ENCODE peak calls at places on chromosomes 6 and 20, in six cellular contexts. H is heart left ventricle, U is esophagus squamous epithelium, A is left ventricle myocardium inferior, R is AG04449, G is fibroblast of pulmonary artery. Z is an unnamed sample.

GRCh38 chr20:37343212-37343993 is 2.5 kb upstream of the SRC start:
- DNase-seq in U (no peak), H (no peak), G (no peak), A (no peak), R (no peak), Z (no peak)

GRCh38 chr20:17682889-17683198 is 802 bp upstream of the RRBP1 start:
- DNase-seq in R (no peak), A (no peak), H (no peak), G (no peak), U (no peak), Z (no peak)

GRCh38 chr6:35142578-35142977 is 1.4 kb upstream of the TCP11 start:
- DNase-seq in H (no peak), R (peak), G (no peak), A (no peak), U (no peak), Z (no peak)

GRCh38 chr20:57507477-57507876 is 17.5 kb downstream of the CTCFL start:
- DNase-seq in H (no peak), G (no peak), A (no peak), R (no peak), U (no peak), Z (no peak)

GRCh38 chr6:139764498-139764986 is 390.1 kb upstream of the CITED2 start:
- DNase-seq in U (no peak), G (peak), H (peak), A (no peak), R (peak), Z (peak)

GRCh38 chr6:15207923-15208322 is 37.9 kb upstream of the JARID2 start:
- DNase-seq in H (no peak), R (no peak), A (no peak), G (peak), U (no peak), Z (peak)

GRCh38 chr20:17856837-17857605 is 111.6 kb downstream of the SNX5 start:
- DNase-seq in R (no peak), U (no peak), H (no peak), G (no peak), A (no peak), Z (no peak)

GRCh38 chr6:35302604-35303218 is 5.1 kb downstream of the DEF6 start:
- DNase-seq in A (peak), G (peak), H (peak), R (no peak), U (peak), Z (no peak)

GRCh38 chr6:75852721-75853120 is 103.7 kb downstream of the MYO6 start:
- DNase-seq in A (no peak), H (no peak), G (peak), R (no peak), U (no peak), Z (peak)

GRCh38 chr6:32666420-32667300 is at the start of gene HLA-DQB1:
- DNase-seq in U (no peak), R (no peak), H (peak), G (peak), A (no peak), Z (peak)

GRCh38 chr20:47360489-47361267 is 4.2 kb upstream of the ZMYND8 start:
- DNase-seq in A (peak), G (peak), U (peak), R (no peak), H (peak), Z (no peak)

GRCh38 chr20:50625986-50626677 is 65.2 kb downstream of the RIPOR3 start:
- DNase-seq in U (no peak), G (peak), H (peak), R (no peak), A (peak), Z (no peak)

GRCh38 chr20:62962891-62963613 is 10.5 kb downstream of the SLC17A9 start:
- DNase-seq in A (no peak), G (no peak), U (no peak), H (no peak), R (no peak), Z (no peak)

GRCh38 chr20:62961799-62962198 is 9.3 kb downstream of the SLC17A9 start:
- DNase-seq in U (no peak), R (no peak), G (no peak), H (no peak), A (no peak), Z (no peak)

GRCh38 chr20:62959998-62960436 is 7.5 kb downstream of the SLC17A9 start:
- DNase-seq in U (no peak), G (no peak), H (no peak), A (no peak), R (no peak), Z (no peak)

GRCh38 chr20:62962221-62962879 is 9.8 kb downstream of the SLC17A9 start:
- DNase-seq in G (no peak), A (no peak), R (no peak), U (no peak), H (no peak), Z (no peak)

DNA sequence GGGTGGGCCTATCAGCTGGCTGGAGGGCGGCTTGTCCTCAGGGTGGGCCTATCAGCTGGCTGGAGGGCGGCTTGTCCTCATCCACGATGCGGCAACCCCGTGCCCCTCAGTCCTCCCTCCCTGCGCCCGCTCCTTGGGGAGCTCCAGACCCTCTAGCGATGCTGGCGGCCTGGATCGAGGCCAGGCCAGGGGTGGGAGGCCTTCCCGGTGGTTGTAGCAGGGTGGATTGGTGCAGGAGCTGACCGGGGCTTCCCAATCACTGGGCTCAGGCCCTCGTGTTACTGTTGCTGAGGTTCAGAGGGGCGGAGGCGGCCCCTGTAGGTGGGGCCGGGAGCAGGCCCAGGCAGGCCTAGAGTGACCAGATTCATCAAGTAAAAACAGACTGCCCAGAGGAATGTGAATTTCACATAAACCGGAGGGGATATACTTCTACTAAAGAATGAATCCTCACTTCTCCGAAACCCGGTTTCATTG is 8.8 kb downstream of the SLC17A9 start:
- DNase-seq in G (no peak), R (no peak), U (no peak), H (no peak), A (no peak), Z (no peak)
- TF ChIP-seq CTCF in G (no peak), R (no peak), U (no peak), H (no peak), A (no peak), Z (no peak)

DNA sequence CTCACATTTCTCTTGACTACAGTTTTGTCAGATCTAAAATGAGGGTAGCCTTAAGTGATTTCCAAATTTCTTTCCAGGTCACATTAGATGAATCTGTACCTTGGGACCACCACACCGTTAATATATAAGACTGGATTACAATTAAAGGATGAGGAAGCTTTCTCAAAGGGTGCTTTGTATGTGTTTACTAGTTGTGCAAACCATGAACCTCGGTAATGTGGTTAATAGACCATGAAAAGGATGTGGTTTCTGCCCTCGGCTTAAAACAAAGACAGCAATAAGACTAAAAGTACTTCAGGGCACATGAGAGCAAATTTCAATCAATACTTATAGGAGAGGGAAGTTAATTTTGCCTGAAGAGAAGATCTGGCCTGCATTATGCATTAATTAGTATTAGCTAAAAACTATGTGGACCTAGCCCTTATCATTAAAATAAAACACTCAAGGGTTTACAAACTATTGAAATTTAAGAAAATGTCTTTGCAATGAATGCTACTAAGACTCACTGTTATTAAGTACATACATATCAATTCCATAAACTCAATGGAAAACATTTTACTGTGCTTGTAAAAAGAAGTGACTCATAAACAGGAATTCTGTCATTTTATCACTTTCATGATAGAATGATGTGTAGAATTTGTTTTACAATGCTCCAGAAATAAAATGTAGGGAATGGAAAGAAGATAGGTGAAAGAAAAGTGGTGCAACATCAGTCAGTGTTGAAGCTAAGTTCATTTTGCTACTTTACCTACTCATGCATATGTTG is 936 bp upstream of the TMX4 start:
- DNase-seq in A (no peak), R (no peak), H (no peak), U (no peak), G (no peak), Z (no peak)
- H3K4me3 ChIP-seq in A (peak), R (no peak), H (no peak), U (peak), G (no peak), Z (no peak)

GRCh38 chr6:7900621-7901020 is 10.0 kb downstream of the TXNDC5 start:
- DNase-seq in R (no peak), H (no peak), G (no peak), U (no peak), A (no peak), Z (no peak)

GRCh38 chr6:7899889-7900213 is 10.7 kb downstream of the TXNDC5 start:
- DNase-seq in R (no peak), H (no peak), A (no peak), U (no peak), G (no peak), Z (no peak)

GRCh38 chr6:7901056-7901455 is 9.5 kb downstream of the TXNDC5 start:
- DNase-seq in U (no peak), H (no peak), G (no peak), A (no peak), R (no peak), Z (no peak)

GRCh38 chr6:7897461-7898192 is 13.0 kb downstream of the TXNDC5 start:
- DNase-seq in R (no peak), A (no peak), G (no peak), U (no peak), H (no peak), Z (no peak)

DNA sequence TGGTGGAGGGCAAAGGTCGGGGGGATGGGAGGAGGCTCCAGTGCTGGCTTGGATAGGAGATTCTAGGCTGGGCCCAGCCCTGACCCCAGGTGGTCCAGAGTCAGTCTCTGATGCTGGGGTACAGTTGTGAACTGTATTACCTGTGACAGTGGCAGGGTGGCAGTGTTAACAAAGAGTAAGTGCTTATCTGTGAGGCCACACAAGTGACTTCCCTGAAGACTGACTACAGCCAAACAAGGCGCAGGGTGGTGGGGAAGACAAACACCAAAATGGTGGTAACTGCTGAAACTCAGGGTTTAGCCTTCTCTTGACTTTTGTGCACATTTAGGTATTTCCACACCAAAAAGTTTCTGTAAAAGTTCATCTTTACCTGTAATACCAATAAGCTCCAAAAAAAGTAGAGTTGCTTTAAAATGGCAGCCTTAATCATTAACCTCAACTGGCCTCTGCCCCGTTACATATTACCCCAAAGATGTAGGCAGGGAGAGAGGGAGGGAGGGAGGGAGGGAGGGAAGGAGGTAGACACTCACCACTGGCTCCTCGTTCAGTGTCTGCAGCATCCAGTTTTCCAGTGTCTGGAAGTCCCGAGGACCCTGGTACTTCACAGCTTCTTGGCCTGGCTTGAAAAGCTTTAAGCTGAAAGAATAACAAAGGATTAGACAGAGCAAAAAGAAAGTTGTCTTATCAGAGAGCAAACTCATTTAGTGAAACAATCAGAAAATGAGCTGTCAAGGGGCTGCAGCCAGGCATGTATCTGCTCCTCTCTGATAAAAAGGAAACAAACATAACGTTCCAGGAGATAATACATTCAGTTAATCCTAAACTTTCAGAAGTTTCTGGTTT is 11.3 kb downstream of the TXNDC5 start:
- DNase-seq in A (no peak), H (no peak), G (no peak), R (no peak), U (no peak), Z (no peak)
- TF ChIP-seq CTCF in A (peak), H (no peak), G (peak), R (no peak), U (no peak), Z (peak)

GRCh38 chr6:24708612-24709011 is 10.3 kb downstream of the C6orf62 start:
- DNase-seq in G (no peak), U (no peak), A (no peak), R (no peak), H (no peak), Z (no peak)

GRCh38 chr6:24709014-24709711 is 9.8 kb downstream of the C6orf62 start:
- DNase-seq in R (no peak), U (no peak), A (no peak), H (no peak), G (no peak), Z (no peak)

DNA sequence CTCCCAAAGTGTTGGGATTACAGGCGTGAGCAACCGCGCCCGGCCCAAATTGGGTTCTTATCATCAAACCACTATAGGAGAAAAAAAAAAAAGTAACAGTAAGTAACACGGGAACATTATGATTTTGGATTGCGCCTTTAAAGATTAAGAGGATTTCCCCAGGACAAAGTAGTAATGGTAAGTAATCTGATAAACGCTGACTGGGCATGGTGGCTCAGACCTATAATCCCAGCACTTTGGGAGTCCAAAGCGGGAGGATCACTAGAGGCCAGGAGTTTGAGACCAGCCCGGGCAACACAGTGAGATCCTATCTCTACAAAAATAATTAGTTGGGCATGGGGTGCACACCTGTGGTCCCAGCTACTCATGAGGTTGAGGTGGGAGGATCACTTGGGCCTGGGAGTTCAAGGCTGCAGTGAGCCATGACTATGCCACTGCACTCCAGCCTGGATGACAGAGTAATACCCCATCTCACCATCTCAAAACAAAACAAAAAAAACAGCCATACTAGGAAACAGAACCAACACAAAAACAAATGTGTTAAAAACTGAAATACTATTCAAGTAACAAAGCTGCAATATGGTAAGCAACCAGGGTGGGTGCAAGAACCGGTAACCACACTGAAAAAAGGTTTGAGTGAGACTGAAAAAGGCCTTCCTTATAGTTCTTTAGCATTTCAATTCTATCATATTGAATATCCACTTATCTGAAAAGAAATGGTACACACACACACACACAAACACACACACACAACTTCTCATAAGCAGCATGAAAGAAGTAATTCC is 8.2 kb downstream of the C6orf62 start:
- DNase-seq in H (no peak), R (no peak), A (no peak), G (no peak), U (no peak), Z (no peak)
- H3K4me3 ChIP-seq in H (no peak), R (no peak), A (no peak), G (no peak), U (no peak), Z (no peak)

DNA sequence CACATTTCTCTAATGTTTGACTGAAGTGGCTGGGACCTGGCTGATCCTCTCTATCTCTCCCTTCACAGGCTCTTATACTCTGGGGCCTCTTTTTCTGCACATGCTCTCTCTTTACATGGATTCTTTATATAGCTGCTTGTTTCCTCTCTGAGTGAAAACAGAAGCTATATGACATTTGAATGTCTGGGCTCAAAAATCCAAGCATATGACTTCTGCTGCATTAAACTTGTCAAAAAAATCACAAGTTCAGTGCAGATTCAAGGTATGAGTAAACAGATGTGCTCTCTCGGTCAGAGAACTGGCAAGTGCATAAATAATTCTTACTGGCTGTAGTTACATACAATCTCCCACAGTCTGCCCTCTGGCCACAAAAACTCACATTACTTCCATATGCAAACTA is 96.6 kb downstream of the LCA5 start:
- DNase-seq in A (no peak), H (no peak), G (no peak), U (no peak), R (no peak), Z (no peak)
- TF ChIP-seq CTCF in A (no peak), H (no peak), G (no peak), U (no peak), R (no peak), Z (no peak)

GRCh38 chr20:5596401-5597193 is 153.6 kb upstream of the SHLD1 start:
- DNase-seq in A (no peak), H (no peak), G (no peak), U (no peak), R (no peak), Z (no peak)

GRCh38 chr20:5608104-5608447 is 142.1 kb upstream of the SHLD1 start:
- DNase-seq in G (no peak), U (no peak), A (no peak), H (no peak), R (no peak), Z (no peak)

GRCh38 chr20:5606347-5606746 is 143.9 kb upstream of the SHLD1 start:
- DNase-seq in R (no peak), U (no peak), H (no peak), A (no peak), G (no peak), Z (no peak)

GRCh38 chr20:5600982-5601381 is 149.2 kb upstream of the SHLD1 start:
- DNase-seq in G (no peak), A (no peak), U (no peak), H (no peak), R (no peak), Z (no peak)

DNA sequence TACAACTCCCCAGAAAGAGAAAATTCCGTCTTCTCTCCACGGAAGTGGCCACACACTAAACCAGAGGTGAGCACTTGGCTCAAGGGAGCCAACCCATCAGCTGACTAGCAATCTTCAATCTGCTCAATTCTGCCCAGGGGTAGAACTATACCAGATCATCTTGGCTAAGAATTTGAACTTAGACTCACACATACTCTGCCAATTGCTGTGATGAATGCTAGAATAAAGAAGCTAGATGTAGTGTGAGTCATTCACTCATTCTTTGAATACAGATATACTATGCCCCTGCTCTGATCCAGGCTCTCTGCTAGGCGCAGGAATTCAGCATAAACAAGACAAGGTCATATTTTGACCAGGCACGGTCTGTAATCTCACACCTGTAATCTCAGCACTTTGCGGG is 147.9 kb upstream of the SHLD1 start:
- DNase-seq in U (no peak), G (peak), A (no peak), R (no peak), H (no peak), Z (no peak)
- H3K4me3 ChIP-seq in U (no peak), G (no peak), A (no peak), R (no peak), H (no peak), Z (no peak)

DNA sequence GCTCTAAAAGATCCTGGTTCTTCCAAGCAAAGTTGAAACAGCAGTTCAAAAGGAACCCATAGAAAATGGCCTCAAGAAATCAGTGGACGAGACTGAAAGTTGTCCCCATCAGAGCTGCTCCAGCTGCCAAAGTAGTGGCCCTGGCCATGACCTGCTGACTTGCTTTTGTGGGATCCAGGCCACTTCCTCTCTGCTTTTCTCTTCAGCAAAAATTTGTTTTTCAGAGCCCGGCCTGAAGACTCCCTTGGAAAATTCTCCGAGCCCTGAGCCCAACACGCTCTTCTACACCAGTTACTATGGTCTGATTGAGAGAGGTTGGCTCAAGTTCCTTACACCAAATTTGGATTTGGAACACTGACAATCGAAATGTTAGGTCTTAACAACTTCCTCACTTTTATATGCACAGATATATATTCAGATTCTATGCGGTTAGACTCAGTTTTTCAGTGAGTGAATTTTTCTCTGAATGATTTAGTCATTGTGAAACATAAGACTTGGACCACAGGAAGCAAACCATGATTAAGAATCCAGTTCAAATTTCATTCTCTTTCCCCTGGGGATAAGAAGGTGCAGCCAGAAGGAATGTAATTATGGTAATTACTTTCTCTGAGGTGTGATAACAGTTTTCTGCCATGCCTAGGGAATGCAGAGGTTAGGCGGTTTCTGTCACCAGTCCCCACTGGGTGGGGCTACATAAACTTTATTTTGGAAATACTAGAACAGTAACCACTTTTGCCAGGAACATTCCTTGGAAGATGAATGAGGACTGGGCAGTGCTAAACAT is 365.3 kb downstream of the SYNE1 start:
- DNase-seq in R (peak), U (no peak), A (peak), G (peak), H (peak), Z (no peak)
- TF ChIP-seq CTCF in R (no peak), U (no peak), A (peak), G (no peak), H (no peak), Z (no peak)